ENCODE peak calls at places on chromosome 21, in six cellular contexts. O is activated B cell treated with CpG ODN at 0.5 μM for 24 hours, X is transverse colon, S is cardiac muscle cell, Q is HFFc6, W is adrenal gland. R is an unnamed sample.
A peak's percentile ranks its signal among the peaks of the same experiment; 100 is the strongest.

GRCh38 chr21:39217356-39218081 is 34.3 kb upstream of the PSMG1 start:
- DNase-seq in O (no peak), X (no peak), S (no peak), Q (no peak), W (no peak), R (no peak)

GRCh38 chr21:26982767-26983166 is 15.9 kb upstream of the ADAMTS5 start:
- DNase-seq in O (no peak), X (no peak), S (peak; percentile 10), Q (peak; percentile 30), W (peak; percentile 30), R (no peak)

GRCh38 chr21:38766987-38767722 is 38.6 kb upstream of the ETS2 start:
- DNase-seq in O (peak; percentile 23), X (peak; percentile 42), S (no peak), Q (no peak), W (no peak), R (no peak)

GRCh38 chr21:45417256-45417950 is 12.4 kb downstream of the COL18A1 start:
- DNase-seq in O (no peak), X (no peak), S (no peak), Q (no peak), W (peak; percentile 21), R (no peak)

GRCh38 chr21:22056904-22057303 is 1058.7 kb downstream of the NCAM2 start:
- DNase-seq in O (no peak), X (no peak), S (no peak), Q (no peak), W (no peak), R (no peak)

GRCh38 chr21:38675450-38675849 is 130.3 kb upstream of the ETS2 start:
- DNase-seq in O (no peak), X (no peak), S (no peak), Q (no peak), W (no peak), R (no peak)

GRCh38 chr21:45724345-45724961 is 80.9 kb downstream of the PCBP3 start:
- DNase-seq in O (no peak), X (no peak), S (no peak), Q (no peak), W (no peak), R (no peak)

GRCh38 chr21:24224411-24224810 is 1382.9 kb downstream of the MRPL39 start:
- DNase-seq in O (no peak), X (no peak), S (no peak), Q (no peak), W (no peak), R (no peak)

GRCh38 chr21:46552274-46552673 is 52.6 kb downstream of the S100B start:
- DNase-seq in O (no peak), X (no peak), S (no peak), Q (no peak), W (no peak), R (no peak)

GRCh38 chr21:25385912-25386474 is 221.3 kb downstream of the MRPL39 start:
- DNase-seq in O (no peak), X (no peak), S (peak; percentile 77), Q (peak; percentile 50), W (peak; percentile 52), R (peak; percentile 20)

GRCh38 chr21:33908760-33909159 is 6.8 kb downstream of the ATP5PO start:
- DNase-seq in O (no peak), X (no peak), S (no peak), Q (no peak), W (no peak), R (no peak)

GRCh38 chr21:46500224-46500861 is 41.7 kb downstream of the DIP2A start:
- DNase-seq in O (no peak), X (no peak), S (peak; percentile 29), Q (peak; percentile 18), W (no peak), R (no peak)

GRCh38 chr21:22813201-22813600 is 1815.0 kb downstream of the NCAM2 start:
- DNase-seq in O (no peak), X (no peak), S (no peak), Q (no peak), W (no peak), R (no peak)

GRCh38 chr21:38825901-38826300 is 20.2 kb downstream of the ETS2 start:
- DNase-seq in O (no peak), X (no peak), S (no peak), Q (no peak), W (no peak), R (no peak)

GRCh38 chr21:45304161-45304830 is 16.6 kb upstream of the POFUT2 start:
- DNase-seq in O (no peak), X (no peak), S (no peak), Q (no peak), W (peak; percentile 9), R (no peak)

GRCh38 chr21:41065539-41065938 is 102.4 kb upstream of the BACE2 start:
- DNase-seq in O (no peak), X (no peak), S (peak; percentile 30), Q (peak; percentile 25), W (no peak), R (no peak)

GRCh38 chr21:14995695-14996490 is 68.9 kb downstream of the NRIP1 start:
- DNase-seq in O (no peak), X (no peak), S (peak; percentile 80), Q (peak; percentile 26), W (no peak), R (no peak)

GRCh38 chr21:25506887-25507286 is 100.4 kb downstream of the MRPL39 start:
- DNase-seq in O (no peak), X (no peak), S (no peak), Q (peak; percentile 17), W (no peak), R (no peak)

GRCh38 chr21:25949701-25950100 is 214.9 kb downstream of the GABPA start:
- DNase-seq in O (no peak), X (peak; percentile 45), S (no peak), Q (no peak), W (no peak), R (no peak)

GRCh38 chr21:45580576-45581321 is 38.5 kb upstream of the SLC19A1 start:
- DNase-seq in O (no peak), X (peak; percentile 1), S (no peak), Q (no peak), W (no peak), R (no peak)

GRCh38 chr21:27885296-27885711 is 918.4 kb upstream of the ADAMTS5 start:
- DNase-seq in O (no peak), X (no peak), S (no peak), Q (no peak), W (no peak), R (no peak)

GRCh38 chr21:38319781-38320180 is 63.0 kb downstream of the KCNJ15 start:
- DNase-seq in O (no peak), X (no peak), S (no peak), Q (peak; percentile 57), W (no peak), R (no peak)

GRCh38 chr21:39518055-39518844 is 66.5 kb downstream of the SH3BGR start:
- DNase-seq in O (no peak), X (peak; percentile 31), S (peak; percentile 57), Q (peak; percentile 15), W (peak; percentile 46), R (peak; percentile 59)

GRCh38 chr21:27047331-27048314 is 80.7 kb upstream of the ADAMTS5 start:
- DNase-seq in O (no peak), X (no peak), S (no peak), Q (no peak), W (no peak), R (no peak)

GRCh38 chr21:38654580-38654979 is 151.1 kb upstream of the ETS2 start:
- DNase-seq in O (no peak), X (no peak), S (no peak), Q (no peak), W (no peak), R (no peak)

GRCh38 chr21:29299046-29299905 is 554 bp downstream of the BACH1 start:
- DNase-seq in O (peak; percentile 67), X (peak; percentile 68), S (peak; percentile 60), Q (peak; percentile 34), W (peak; percentile 68), R (peak; percentile 69)

GRCh38 chr21:29296452-29296851 is 2.3 kb upstream of the BACH1 start:
- DNase-seq in O (no peak), X (no peak), S (no peak), Q (no peak), W (no peak), R (no peak)

GRCh38 chr21:29297483-29298347 is 1.0 kb upstream of the BACH1 start:
- DNase-seq in O (no peak), X (peak; percentile 21), S (no peak), Q (no peak), W (no peak), R (no peak)

GRCh38 chr21:29299906-29300546 is 1.3 kb downstream of the BACH1 start:
- DNase-seq in O (peak; percentile 58), X (peak; percentile 57), S (peak; percentile 88), Q (peak; percentile 95), W (peak; percentile 43), R (peak; percentile 49)

GRCh38 chr21:29298348-29299045 is at the start of gene BACH1:
- DNase-seq in O (peak; percentile 86), X (peak; percentile 92), S (peak; percentile 95), Q (peak; percentile 85), W (peak; percentile 91), R (peak; percentile 92)
- TF ChIP-seq CTCF in O (no peak), X (peak; percentile 20), S (peak; percentile 14), Q (peak; percentile 77), W (no peak), R (peak; percentile 13)

GRCh38 chr21:35614412-35614901 is 445.9 kb downstream of the SETD4 start:
- DNase-seq in O (no peak), X (no peak), S (peak; percentile 48), Q (peak; percentile 48), W (no peak), R (no peak)

GRCh38 chr21:35615325-35615724 is 445.0 kb downstream of the SETD4 start:
- DNase-seq in O (no peak), X (no peak), S (no peak), Q (no peak), W (no peak), R (no peak)

GRCh38 chr21:35617491-35617890 is 442.8 kb downstream of the SETD4 start:
- DNase-seq in O (no peak), X (no peak), S (no peak), Q (peak; percentile 23), W (no peak), R (no peak)

GRCh38 chr21:35619184-35619583 is 441.1 kb downstream of the SETD4 start:
- DNase-seq in O (no peak), X (no peak), S (peak; percentile 47), Q (peak; percentile 85), W (no peak), R (no peak)

GRCh38 chr21:35616090-35616489 is 444.2 kb downstream of the SETD4 start:
- DNase-seq in O (no peak), X (no peak), S (peak; percentile 78), Q (peak; percentile 41), W (no peak), R (no peak)
- TF ChIP-seq CTCF in O (no peak), X (peak; percentile 26), S (peak; percentile 50), Q (peak; percentile 69), W (peak; percentile 61), R (no peak)

GRCh38 chr21:42276526-42277154 is 38.6 kb downstream of the TFF3 start:
- DNase-seq in O (no peak), X (no peak), S (no peak), Q (no peak), W (no peak), R (no peak)
- TF ChIP-seq CTCF in O (no peak), X (no peak), S (peak; percentile 8), Q (no peak), W (no peak), R (no peak)

DNA sequence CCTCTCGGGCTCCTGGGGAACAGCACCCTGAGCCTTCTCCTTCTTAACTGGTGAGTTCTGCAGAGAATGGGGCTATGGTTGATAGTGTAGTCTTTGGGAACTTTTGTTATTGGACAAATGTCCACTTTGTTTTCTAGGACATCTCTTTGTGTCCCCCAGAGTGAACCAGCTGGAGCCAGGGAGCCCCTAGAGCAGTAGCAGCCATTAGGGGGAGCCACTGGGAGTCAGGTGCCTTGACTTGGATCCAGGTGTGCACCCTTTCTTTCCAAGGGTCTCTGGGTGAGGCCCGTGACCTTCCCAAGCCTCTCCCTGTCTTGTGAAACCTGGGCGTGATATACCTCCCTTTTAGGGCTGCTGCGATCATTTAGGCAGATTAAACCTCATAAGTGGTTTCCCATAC is 36.9 kb downstream of the ABCG1 start:
- DNase-seq in O (no peak), X (no peak), S (no peak), Q (no peak), W (no peak), R (no peak)
- TF ChIP-seq CTCF in O (no peak), X (no peak), S (no peak), Q (peak; percentile 20), W (no peak), R (no peak)

R was measured in testis.